ENCODE peak calls at places on chromosomes 6 and 20, in nine cellular contexts. One of them, this sample, is unnamed.
A peak's percentile ranks its signal among the peaks of the same experiment; 100 is the strongest.

GRCh38 chr20:33251496-33251895 is 15.7 kb downstream of the BPIFA1 start:
- DNase-seq in esophagus squamous epithelium: no peak
- DNase-seq in neural crest cell: no peak
- DNase-seq in frontal cortex: no peak
- DNase-seq in K562: no peak
- DNase-seq in amygdala: no peak
- DNase-seq in HEK293T: no peak
- DNase-seq in DMS79: no peak
- DNase-seq in head of caudate nucleus: no peak
- DNase-seq in this sample: no peak

GRCh38 chr6:1838604-1839003 is 228.9 kb downstream of the FOXC1 start:
- DNase-seq in esophagus squamous epithelium: no peak
- DNase-seq in neural crest cell: no peak
- DNase-seq in frontal cortex: no peak
- DNase-seq in K562: no peak
- DNase-seq in amygdala: no peak
- DNase-seq in HEK293T: no peak
- DNase-seq in DMS79: no peak
- DNase-seq in head of caudate nucleus: no peak
- DNase-seq in this sample: peak; percentile 15

GRCh38 chr6:111692327-111693164 is 86.9 kb upstream of the TRAF3IP2 start:
- DNase-seq in esophagus squamous epithelium: no peak
- DNase-seq in neural crest cell: no peak
- DNase-seq in frontal cortex: peak; percentile 46
- DNase-seq in K562: no peak
- DNase-seq in amygdala: no peak
- DNase-seq in HEK293T: no peak
- DNase-seq in DMS79: no peak
- DNase-seq in head of caudate nucleus: no peak
- DNase-seq in this sample: no peak

GRCh38 chr6:43992783-43993505 is 134.3 kb downstream of the MRPL14 start:
- DNase-seq in esophagus squamous epithelium: no peak
- DNase-seq in neural crest cell: no peak
- DNase-seq in frontal cortex: no peak
- DNase-seq in K562: no peak
- DNase-seq in amygdala: no peak
- DNase-seq in HEK293T: no peak
- DNase-seq in DMS79: no peak
- DNase-seq in head of caudate nucleus: no peak
- DNase-seq in this sample: no peak

GRCh38 chr6:168725821-168726220 is 284.8 kb downstream of the SMOC2 start:
- DNase-seq in esophagus squamous epithelium: no peak
- DNase-seq in neural crest cell: no peak
- DNase-seq in frontal cortex: no peak
- DNase-seq in K562: no peak
- DNase-seq in amygdala: no peak
- DNase-seq in HEK293T: no peak
- DNase-seq in DMS79: no peak
- DNase-seq in head of caudate nucleus: no peak
- DNase-seq in this sample: no peak

GRCh38 chr20:1893721-1894470 is 1.3 kb upstream of the SIRPA start:
- DNase-seq in esophagus squamous epithelium: no peak
- DNase-seq in neural crest cell: no peak
- DNase-seq in frontal cortex: peak; percentile 34
- DNase-seq in K562: no peak
- DNase-seq in amygdala: peak; percentile 48
- DNase-seq in HEK293T: no peak
- DNase-seq in DMS79: no peak
- DNase-seq in head of caudate nucleus: peak; percentile 53
- DNase-seq in this sample: peak; percentile 46

GRCh38 chr6:48883116-48883515 is 579.9 kb downstream of the MMUT start:
- DNase-seq in esophagus squamous epithelium: no peak
- DNase-seq in neural crest cell: no peak
- DNase-seq in frontal cortex: no peak
- DNase-seq in K562: no peak
- DNase-seq in amygdala: no peak
- DNase-seq in HEK293T: no peak
- DNase-seq in DMS79: no peak
- DNase-seq in head of caudate nucleus: no peak
- DNase-seq in this sample: no peak

GRCh38 chr6:169791721-169792131 is 40.3 kb downstream of the ERMARD start:
- DNase-seq in esophagus squamous epithelium: no peak
- DNase-seq in neural crest cell: no peak
- DNase-seq in frontal cortex: no peak
- DNase-seq in K562: no peak
- DNase-seq in amygdala: no peak
- DNase-seq in HEK293T: peak; percentile 53
- DNase-seq in DMS79: peak; percentile 20
- DNase-seq in head of caudate nucleus: no peak
- DNase-seq in this sample: no peak

GRCh38 chr6:1390071-1390804 is 862 bp downstream of the FOXF2 start:
- DNase-seq in esophagus squamous epithelium: no peak
- DNase-seq in neural crest cell: no peak
- DNase-seq in frontal cortex: no peak
- DNase-seq in K562: no peak
- DNase-seq in amygdala: no peak
- DNase-seq in HEK293T: no peak
- DNase-seq in DMS79: no peak
- DNase-seq in head of caudate nucleus: no peak
- DNase-seq in this sample: peak; percentile 66